ENCODE peak calls at places on chromosomes 3 and 15, in five cellular contexts. One of them, this sample, is unnamed.
A peak's percentile ranks its signal among the peaks of the same experiment; 100 is the strongest.

GRCh38 chr3:127767126-127767525 is 55.2 kb downstream of the MGLL start:
- DNase-seq in left kidney: no peak
- DNase-seq in activated CD4-positive, alpha-beta T cell treated with anti-CD3 and anti-CD28 coated beads, Interleukin-2, amount 50 U/mL, for 4 hours: no peak
- DNase-seq in neural progenitor cell: no peak
- DNase-seq in effector memory CD4-positive, alpha-beta T cell: no peak
- DNase-seq in this sample: no peak

GRCh38 chr15:62439543-62440016 is 274.5 kb upstream of the C2CD4B start:
- DNase-seq in effector memory CD4-positive, alpha-beta T cell: no peak
- DNase-seq in left kidney: no peak
- DNase-seq in neural progenitor cell: no peak
- DNase-seq in activated CD4-positive, alpha-beta T cell treated with anti-CD3 and anti-CD28 coated beads, Interleukin-2, amount 50 U/mL, for 4 hours: no peak
- DNase-seq in this sample: no peak

GRCh38 chr3:114299421-114299820 is 5.6 kb downstream of the TIGIT start:
- DNase-seq in neural progenitor cell: peak; percentile 52
- DNase-seq in effector memory CD4-positive, alpha-beta T cell: no peak
- DNase-seq in left kidney: peak; percentile 16
- DNase-seq in activated CD4-positive, alpha-beta T cell treated with anti-CD3 and anti-CD28 coated beads, Interleukin-2, amount 50 U/mL, for 4 hours: peak; percentile 44
- DNase-seq in this sample: no peak

GRCh38 chr3:160159806-160160205 is 65.4 kb upstream of the C3orf80 start:
- DNase-seq in neural progenitor cell: peak; percentile 27
- DNase-seq in activated CD4-positive, alpha-beta T cell treated with anti-CD3 and anti-CD28 coated beads, Interleukin-2, amount 50 U/mL, for 4 hours: no peak
- DNase-seq in effector memory CD4-positive, alpha-beta T cell: no peak
- DNase-seq in left kidney: no peak
- DNase-seq in this sample: no peak

GRCh38 chr3:191260431-191261303 is 61.6 kb downstream of the OSTN start:
- DNase-seq in left kidney: no peak
- DNase-seq in activated CD4-positive, alpha-beta T cell treated with anti-CD3 and anti-CD28 coated beads, Interleukin-2, amount 50 U/mL, for 4 hours: no peak
- DNase-seq in neural progenitor cell: peak; percentile 69
- DNase-seq in effector memory CD4-positive, alpha-beta T cell: no peak
- DNase-seq in this sample: no peak

GRCh38 chr15:101188517-101189340 is 63.1 kb downstream of the CHSY1 start:
- DNase-seq in left kidney: no peak
- DNase-seq in effector memory CD4-positive, alpha-beta T cell: no peak
- DNase-seq in neural progenitor cell: no peak
- DNase-seq in activated CD4-positive, alpha-beta T cell treated with anti-CD3 and anti-CD28 coated beads, Interleukin-2, amount 50 U/mL, for 4 hours: no peak
- DNase-seq in this sample: no peak

GRCh38 chr15:73694419-73694818 is 10.2 kb downstream of the CD276 start:
- DNase-seq in effector memory CD4-positive, alpha-beta T cell: no peak
- DNase-seq in neural progenitor cell: no peak
- DNase-seq in activated CD4-positive, alpha-beta T cell treated with anti-CD3 and anti-CD28 coated beads, Interleukin-2, amount 50 U/mL, for 4 hours: no peak
- DNase-seq in left kidney: no peak
- DNase-seq in this sample: no peak

GRCh38 chr3:101189786-101190185 is 130.6 kb downstream of the IMPG2 start:
- DNase-seq in effector memory CD4-positive, alpha-beta T cell: no peak
- DNase-seq in activated CD4-positive, alpha-beta T cell treated with anti-CD3 and anti-CD28 coated beads, Interleukin-2, amount 50 U/mL, for 4 hours: no peak
- DNase-seq in left kidney: no peak
- DNase-seq in neural progenitor cell: no peak
- DNase-seq in this sample: no peak

GRCh38 chr3:127204841-127205582 is 12.1 kb downstream of the PRR23E start:
- DNase-seq in left kidney: no peak
- DNase-seq in activated CD4-positive, alpha-beta T cell treated with anti-CD3 and anti-CD28 coated beads, Interleukin-2, amount 50 U/mL, for 4 hours: no peak
- DNase-seq in effector memory CD4-positive, alpha-beta T cell: no peak
- DNase-seq in neural progenitor cell: no peak
- DNase-seq in this sample: no peak

GRCh38 chr3:74643636-74644035 is 29.2 kb upstream of the CNTN3 start:
- DNase-seq in effector memory CD4-positive, alpha-beta T cell: no peak
- DNase-seq in neural progenitor cell: no peak
- DNase-seq in left kidney: peak; percentile 63
- DNase-seq in activated CD4-positive, alpha-beta T cell treated with anti-CD3 and anti-CD28 coated beads, Interleukin-2, amount 50 U/mL, for 4 hours: no peak
- DNase-seq in this sample: no peak

GRCh38 chr3:162546910-162547309 is 1050.3 kb downstream of the OTOL1 start:
- DNase-seq in activated CD4-positive, alpha-beta T cell treated with anti-CD3 and anti-CD28 coated beads, Interleukin-2, amount 50 U/mL, for 4 hours: no peak
- DNase-seq in neural progenitor cell: no peak
- DNase-seq in effector memory CD4-positive, alpha-beta T cell: no peak
- DNase-seq in left kidney: no peak
- DNase-seq in this sample: no peak

GRCh38 chr3:15384510-15385237 is 42.7 kb downstream of the METTL6 start:
- DNase-seq in left kidney: no peak
- DNase-seq in neural progenitor cell: no peak
- DNase-seq in activated CD4-positive, alpha-beta T cell treated with anti-CD3 and anti-CD28 coated beads, Interleukin-2, amount 50 U/mL, for 4 hours: no peak
- DNase-seq in effector memory CD4-positive, alpha-beta T cell: no peak
- DNase-seq in this sample: no peak

GRCh38 chr15:54149115-54149531 is 170.9 kb downstream of the UNC13C start:
- DNase-seq in effector memory CD4-positive, alpha-beta T cell: no peak
- DNase-seq in left kidney: no peak
- DNase-seq in activated CD4-positive, alpha-beta T cell treated with anti-CD3 and anti-CD28 coated beads, Interleukin-2, amount 50 U/mL, for 4 hours: no peak
- DNase-seq in neural progenitor cell: no peak
- DNase-seq in this sample: no peak

GRCh38 chr3:109224333-109224732 is 87.8 kb downstream of the C3orf85 start:
- DNase-seq in activated CD4-positive, alpha-beta T cell treated with anti-CD3 and anti-CD28 coated beads, Interleukin-2, amount 50 U/mL, for 4 hours: no peak
- DNase-seq in left kidney: no peak
- DNase-seq in effector memory CD4-positive, alpha-beta T cell: no peak
- DNase-seq in neural progenitor cell: peak; percentile 4
- DNase-seq in this sample: no peak

GRCh38 chr3:115227046-115227445 is 80.0 kb upstream of the ZBTB20 start:
- DNase-seq in effector memory CD4-positive, alpha-beta T cell: no peak
- DNase-seq in neural progenitor cell: no peak
- DNase-seq in left kidney: no peak
- DNase-seq in activated CD4-positive, alpha-beta T cell treated with anti-CD3 and anti-CD28 coated beads, Interleukin-2, amount 50 U/mL, for 4 hours: no peak
- DNase-seq in this sample: no peak

GRCh38 chr3:70933105-70933810 is 620.8 kb upstream of the MDFIC2 start:
- DNase-seq in effector memory CD4-positive, alpha-beta T cell: no peak
- DNase-seq in activated CD4-positive, alpha-beta T cell treated with anti-CD3 and anti-CD28 coated beads, Interleukin-2, amount 50 U/mL, for 4 hours: no peak
- DNase-seq in neural progenitor cell: no peak
- DNase-seq in left kidney: no peak
- DNase-seq in this sample: no peak

GRCh38 chr15:83504365-83504764 is 57.2 kb downstream of the SH3GL3 start:
- DNase-seq in effector memory CD4-positive, alpha-beta T cell: no peak
- DNase-seq in left kidney: no peak
- DNase-seq in neural progenitor cell: no peak
- DNase-seq in activated CD4-positive, alpha-beta T cell treated with anti-CD3 and anti-CD28 coated beads, Interleukin-2, amount 50 U/mL, for 4 hours: no peak
- DNase-seq in this sample: no peak

GRCh38 chr3:31009881-31010280 is 115.4 kb upstream of the GADL1 start:
- DNase-seq in neural progenitor cell: peak; percentile 89
- DNase-seq in left kidney: peak; percentile 24
- DNase-seq in activated CD4-positive, alpha-beta T cell treated with anti-CD3 and anti-CD28 coated beads, Interleukin-2, amount 50 U/mL, for 4 hours: no peak
- DNase-seq in effector memory CD4-positive, alpha-beta T cell: no peak
- DNase-seq in this sample: no peak

GRCh38 chr3:17013571-17013970 is 128.8 kb downstream of the PLCL2 start:
- DNase-seq in activated CD4-positive, alpha-beta T cell treated with anti-CD3 and anti-CD28 coated beads, Interleukin-2, amount 50 U/mL, for 4 hours: no peak
- DNase-seq in neural progenitor cell: no peak
- DNase-seq in effector memory CD4-positive, alpha-beta T cell: no peak
- DNase-seq in left kidney: no peak
- DNase-seq in this sample: no peak

GRCh38 chr3:185350841-185351240 is 12.1 kb upstream of the MAP3K13 start:
- DNase-seq in activated CD4-positive, alpha-beta T cell treated with anti-CD3 and anti-CD28 coated beads, Interleukin-2, amount 50 U/mL, for 4 hours: no peak
- DNase-seq in effector memory CD4-positive, alpha-beta T cell: no peak
- DNase-seq in neural progenitor cell: no peak
- DNase-seq in left kidney: no peak
- DNase-seq in this sample: no peak

GRCh38 chr3:78867409-78868372 is 900.1 kb downstream of the ROBO1 start:
- DNase-seq in neural progenitor cell: no peak
- DNase-seq in activated CD4-positive, alpha-beta T cell treated with anti-CD3 and anti-CD28 coated beads, Interleukin-2, amount 50 U/mL, for 4 hours: no peak
- DNase-seq in left kidney: peak; percentile 72
- DNase-seq in effector memory CD4-positive, alpha-beta T cell: no peak
- DNase-seq in this sample: no peak

GRCh38 chr3:141431411-141432378 is 55.1 kb upstream of the RASA2 start:
- DNase-seq in left kidney: peak; percentile 83
- DNase-seq in activated CD4-positive, alpha-beta T cell treated with anti-CD3 and anti-CD28 coated beads, Interleukin-2, amount 50 U/mL, for 4 hours: no peak
- DNase-seq in effector memory CD4-positive, alpha-beta T cell: no peak
- DNase-seq in neural progenitor cell: no peak
- DNase-seq in this sample: no peak

GRCh38 chr15:95170587-95171380 is 939.4 kb downstream of the MCTP2 start:
- DNase-seq in neural progenitor cell: no peak
- DNase-seq in effector memory CD4-positive, alpha-beta T cell: no peak
- DNase-seq in activated CD4-positive, alpha-beta T cell treated with anti-CD3 and anti-CD28 coated beads, Interleukin-2, amount 50 U/mL, for 4 hours: no peak
- DNase-seq in left kidney: peak; percentile 85
- DNase-seq in this sample: no peak

GRCh38 chr15:38818156-38818745 is 253.6 kb upstream of the RASGRP1 start:
- DNase-seq in neural progenitor cell: peak; percentile 65
- DNase-seq in activated CD4-positive, alpha-beta T cell treated with anti-CD3 and anti-CD28 coated beads, Interleukin-2, amount 50 U/mL, for 4 hours: no peak
- DNase-seq in effector memory CD4-positive, alpha-beta T cell: no peak
- DNase-seq in left kidney: no peak
- DNase-seq in this sample: no peak

GRCh38 chr3:131283862-131284261 is 97.7 kb upstream of the NUDT16 start:
- DNase-seq in left kidney: peak; percentile 96
- DNase-seq in neural progenitor cell: no peak
- DNase-seq in effector memory CD4-positive, alpha-beta T cell: no peak
- DNase-seq in activated CD4-positive, alpha-beta T cell treated with anti-CD3 and anti-CD28 coated beads, Interleukin-2, amount 50 U/mL, for 4 hours: no peak
- DNase-seq in this sample: no peak

GRCh38 chr3:33636125-33636855 is 81.8 kb downstream of the CLASP2 start:
- DNase-seq in effector memory CD4-positive, alpha-beta T cell: no peak
- DNase-seq in activated CD4-positive, alpha-beta T cell treated with anti-CD3 and anti-CD28 coated beads, Interleukin-2, amount 50 U/mL, for 4 hours: no peak
- DNase-seq in neural progenitor cell: peak; percentile 72
- DNase-seq in left kidney: peak; percentile 79
- DNase-seq in this sample: no peak

GRCh38 chr3:142459929-142460328 is 12.1 kb upstream of the XRN1 start:
- DNase-seq in neural progenitor cell: no peak
- DNase-seq in activated CD4-positive, alpha-beta T cell treated with anti-CD3 and anti-CD28 coated beads, Interleukin-2, amount 50 U/mL, for 4 hours: no peak
- DNase-seq in left kidney: no peak
- DNase-seq in effector memory CD4-positive, alpha-beta T cell: no peak
- DNase-seq in this sample: no peak

GRCh38 chr3:87120221-87120620 is 106.9 kb upstream of the CHMP2B start:
- DNase-seq in left kidney: no peak
- DNase-seq in activated CD4-positive, alpha-beta T cell treated with anti-CD3 and anti-CD28 coated beads, Interleukin-2, amount 50 U/mL, for 4 hours: no peak
- DNase-seq in neural progenitor cell: no peak
- DNase-seq in effector memory CD4-positive, alpha-beta T cell: no peak
- DNase-seq in this sample: no peak

GRCh38 chr15:74790080-74790916 is 8.4 kb downstream of the CSK start:
- DNase-seq in left kidney: peak; percentile 48
- DNase-seq in activated CD4-positive, alpha-beta T cell treated with anti-CD3 and anti-CD28 coated beads, Interleukin-2, amount 50 U/mL, for 4 hours: no peak
- DNase-seq in neural progenitor cell: no peak
- DNase-seq in effector memory CD4-positive, alpha-beta T cell: no peak
- DNase-seq in this sample: no peak

GRCh38 chr3:142863010-142863787 is 25.7 kb downstream of the PCOLCE2 start:
- DNase-seq in effector memory CD4-positive, alpha-beta T cell: no peak
- DNase-seq in activated CD4-positive, alpha-beta T cell treated with anti-CD3 and anti-CD28 coated beads, Interleukin-2, amount 50 U/mL, for 4 hours: no peak
- DNase-seq in left kidney: no peak
- DNase-seq in neural progenitor cell: peak; percentile 15
- DNase-seq in this sample: no peak

GRCh38 chr3:57464801-57465200 is 79.3 kb downstream of the DNAH12 start:
- DNase-seq in effector memory CD4-positive, alpha-beta T cell: no peak
- DNase-seq in left kidney: peak; percentile 26
- DNase-seq in neural progenitor cell: no peak
- DNase-seq in activated CD4-positive, alpha-beta T cell treated with anti-CD3 and anti-CD28 coated beads, Interleukin-2, amount 50 U/mL, for 4 hours: no peak
- DNase-seq in this sample: no peak

GRCh38 chr3:170534232-170534631 is 51.6 kb downstream of the SLC7A14 start:
- DNase-seq in activated CD4-positive, alpha-beta T cell treated with anti-CD3 and anti-CD28 coated beads, Interleukin-2, amount 50 U/mL, for 4 hours: no peak
- DNase-seq in effector memory CD4-positive, alpha-beta T cell: no peak
- DNase-seq in left kidney: peak; percentile 15
- DNase-seq in neural progenitor cell: no peak
- DNase-seq in this sample: no peak

GRCh38 chr3:114144909-114145688 is 33.8 kb downstream of the DRD3 start:
- DNase-seq in activated CD4-positive, alpha-beta T cell treated with anti-CD3 and anti-CD28 coated beads, Interleukin-2, amount 50 U/mL, for 4 hours: no peak
- DNase-seq in neural progenitor cell: no peak
- DNase-seq in left kidney: no peak
- DNase-seq in effector memory CD4-positive, alpha-beta T cell: no peak
- DNase-seq in this sample: no peak

GRCh38 chr15:25368855-25369254 is 70.0 kb downstream of the UBE3A start:
- DNase-seq in effector memory CD4-positive, alpha-beta T cell: no peak
- DNase-seq in left kidney: no peak
- DNase-seq in activated CD4-positive, alpha-beta T cell treated with anti-CD3 and anti-CD28 coated beads, Interleukin-2, amount 50 U/mL, for 4 hours: no peak
- DNase-seq in neural progenitor cell: no peak
- DNase-seq in this sample: no peak

GRCh38 chr3:142053835-142054234 is 95.5 kb downstream of the TFDP2 start:
- DNase-seq in neural progenitor cell: no peak
- DNase-seq in effector memory CD4-positive, alpha-beta T cell: no peak
- DNase-seq in left kidney: no peak
- DNase-seq in activated CD4-positive, alpha-beta T cell treated with anti-CD3 and anti-CD28 coated beads, Interleukin-2, amount 50 U/mL, for 4 hours: no peak
- DNase-seq in this sample: no peak

GRCh38 chr3:175914785-175915184 is 1055.7 kb downstream of the NAALADL2 start:
- DNase-seq in activated CD4-positive, alpha-beta T cell treated with anti-CD3 and anti-CD28 coated beads, Interleukin-2, amount 50 U/mL, for 4 hours: no peak
- DNase-seq in neural progenitor cell: no peak
- DNase-seq in left kidney: no peak
- DNase-seq in effector memory CD4-positive, alpha-beta T cell: no peak
- DNase-seq in this sample: no peak

GRCh38 chr3:95899494-95899893 is 914.9 kb upstream of the EPHA6 start:
- DNase-seq in neural progenitor cell: no peak
- DNase-seq in effector memory CD4-positive, alpha-beta T cell: no peak
- DNase-seq in left kidney: no peak
- DNase-seq in activated CD4-positive, alpha-beta T cell treated with anti-CD3 and anti-CD28 coated beads, Interleukin-2, amount 50 U/mL, for 4 hours: no peak
- DNase-seq in this sample: no peak